ENCODE peak calls at places on chromosomes 12 and 14, in six cellular contexts. Y is heart right ventricle, D is brain microvascular endothelial cell, W is OCI-LY7, O is HepG2, F is IMR-90. A is an unnamed sample.

GRCh38 chr12:122022393-122023338 is 982 bp downstream of the BCL7A start:
- DNase-seq in Y (no peak), W (peak), F (no peak), O (no peak), D (no peak), A (no peak)

GRCh38 chr12:106584104-106585064 is 1.6 kb downstream of the RFX4 start:
- DNase-seq in W (no peak), D (no peak), O (no peak), Y (no peak), F (no peak), A (no peak)

GRCh38 chr12:28209782-28210181 is 19.5 kb downstream of the CCDC91 start:
- DNase-seq in D (no peak), Y (no peak), O (no peak), W (peak), F (no peak), A (no peak)

GRCh38 chr14:83706555-83706954 is 1823.4 kb upstream of the FLRT2 start:
- DNase-seq in O (no peak), W (no peak), Y (no peak), D (no peak), F (peak), A (no peak)

GRCh38 chr12:47868552-47869031 is 36.2 kb downstream of the VDR start:
- DNase-seq in F (no peak), W (peak), D (no peak), Y (no peak), O (no peak), A (no peak)

GRCh38 chr12:27112891-27113290 is 30.5 kb upstream of the C12orf71 start:
- DNase-seq in Y (no peak), D (no peak), O (no peak), F (no peak), W (no peak), A (no peak)

GRCh38 chr14:69183735-69184134 is 7.6 kb upstream of the EXD2 start:
- DNase-seq in O (peak), W (no peak), Y (no peak), D (peak), F (peak), A (peak)

GRCh38 chr14:67396381-67396965 is 15.5 kb downstream of the PLEK2 start:
- DNase-seq in D (no peak), O (no peak), Y (no peak), W (no peak), F (peak), A (peak)

GRCh38 chr12:113247123-113248045 is 26.1 kb downstream of the TPCN1 start:
- DNase-seq in F (peak), W (no peak), O (no peak), D (peak), Y (peak), A (peak)

GRCh38 chr12:15729097-15729496 is 60.1 kb downstream of the EPS8 start:
- DNase-seq in F (no peak), Y (no peak), D (no peak), O (no peak), W (no peak), A (no peak)

GRCh38 chr12:49097381-49097780 is 2.8 kb upstream of the DHH start:
- DNase-seq in D (no peak), Y (no peak), O (no peak), F (no peak), W (no peak), A (no peak)

GRCh38 chr14:54672688-54673087 is 105.8 kb downstream of the SAMD4A start:
- DNase-seq in O (no peak), Y (no peak), W (no peak), F (no peak), D (no peak), A (no peak)

GRCh38 chr12:93766802-93767523 is 89.8 kb downstream of the CRADD start:
- DNase-seq in F (peak), W (no peak), Y (no peak), D (peak), O (no peak), A (peak)

GRCh38 chr14:79395061-79395460 is 816.2 kb downstream of the DIO2 start:
- DNase-seq in D (peak), O (no peak), Y (no peak), W (no peak), F (peak), A (peak)

GRCh38 chr14:92955381-92955780 is 32.4 kb downstream of the CHGA start:
- DNase-seq in O (no peak), Y (no peak), F (no peak), D (no peak), W (no peak), A (no peak)

GRCh38 chr12:19192709-19193108 is 63.2 kb downstream of the PLEKHA5 start:
- DNase-seq in Y (no peak), W (no peak), F (no peak), D (no peak), O (no peak), A (peak)

GRCh38 chr12:73110816-73111215 is 838.6 kb downstream of the TRHDE start:
- DNase-seq in D (no peak), Y (no peak), F (no peak), W (no peak), O (no peak), A (no peak)

GRCh38 chr12:19018302-19018980 is 111.1 kb upstream of the PLEKHA5 start:
- DNase-seq in F (peak), D (peak), W (no peak), Y (no peak), O (no peak), A (peak)

GRCh38 chr14:88986146-88986841 is 161.8 kb downstream of the TTC8 start:
- DNase-seq in O (no peak), Y (peak), W (no peak), D (peak), F (peak), A (peak)

GRCh38 chr14:70036665-70037064 is 152.1 kb downstream of the SLC8A3 start:
- DNase-seq in F (no peak), O (peak), Y (no peak), D (no peak), W (no peak), A (no peak)

GRCh38 chr14:24058260-24058950 is 6.6 kb downstream of the CARMIL3 start:
- DNase-seq in O (peak), F (peak), W (peak), Y (peak), D (peak), A (peak)

GRCh38 chr14:35814371-35815005 is 5.4 kb upstream of the RALGAPA1 start:
- DNase-seq in W (peak), Y (peak), D (peak), O (peak), F (peak), A (peak)

GRCh38 chr12:47901285-47902093 is 3.3 kb downstream of the VDR start:
- DNase-seq in O (no peak), D (no peak), Y (no peak), F (no peak), W (no peak), A (no peak)

GRCh38 chr12:49972122-49972521 is 625 bp upstream of the AQP6 start:
- DNase-seq in Y (no peak), W (no peak), D (no peak), O (no peak), F (no peak), A (no peak)

GRCh38 chr12:116882742-116883141 is 1.5 kb upstream of the HRK start:
- DNase-seq in D (peak), F (peak), Y (no peak), O (no peak), W (peak), A (peak)

GRCh38 chr14:64504310-64504896 is at the start of gene ZBTB1:
- DNase-seq in D (peak), O (peak), F (peak), W (peak), Y (peak), A (peak)

GRCh38 chr12:91529829-91530228 is 347.2 kb upstream of the DCN start:
- DNase-seq in O (no peak), D (peak), W (no peak), Y (no peak), F (no peak), A (no peak)

DNA sequence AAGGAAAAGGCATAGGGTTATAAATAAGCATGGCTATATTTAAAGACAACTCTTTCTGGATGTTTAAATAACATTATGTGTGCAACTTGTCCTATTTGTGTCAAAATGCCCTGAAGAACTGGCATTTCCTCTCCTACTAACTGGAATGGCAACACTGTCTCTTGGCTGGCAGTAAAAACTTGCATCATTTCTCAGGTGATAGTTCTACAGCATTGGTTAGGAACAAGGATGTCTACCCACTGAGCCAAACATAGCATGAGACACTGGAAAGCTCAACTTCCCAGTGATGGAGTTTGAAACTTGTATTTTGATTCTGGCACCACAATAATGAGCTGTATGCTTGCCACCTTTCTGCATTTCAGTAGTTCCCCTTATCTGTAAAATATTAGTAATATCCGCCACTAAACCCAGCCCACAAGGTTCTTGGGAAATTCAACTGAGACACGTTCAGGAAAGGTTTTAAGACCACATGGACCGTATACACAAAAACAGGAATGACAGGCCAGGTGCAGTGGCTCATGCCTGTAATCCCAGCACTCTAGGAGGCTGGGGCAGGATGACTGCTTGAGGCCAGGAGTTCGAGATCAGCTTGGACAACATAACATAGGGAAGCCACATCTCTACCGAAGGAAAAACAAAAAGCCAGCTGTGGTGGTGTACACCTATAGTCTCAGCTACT is 5.1 kb downstream of the SLC38A2 start:
- DNase-seq in F (no peak), Y (no peak), W (no peak), O (no peak), D (no peak), A (peak)
- H3K4me3 ChIP-seq in F (peak), Y (peak), W (no peak), O (peak), D (peak), A (peak)

GRCh38 chr14:80956922-80957321 is 1.5 kb downstream of the TSHR start:
- DNase-seq in Y (no peak), F (no peak), O (no peak), D (no peak), W (peak), A (no peak)

GRCh38 chr14:80955434-80955939 is at the start of gene TSHR:
- DNase-seq in D (no peak), W (peak), Y (no peak), F (no peak), O (no peak), A (peak)

GRCh38 chr14:80956105-80956504 is 684 bp downstream of the TSHR start:
- DNase-seq in O (no peak), W (peak), D (no peak), Y (no peak), F (no peak), A (no peak)

GRCh38 chr14:80959448-80960006 is 4.1 kb downstream of the TSHR start:
- DNase-seq in F (no peak), Y (no peak), W (peak), O (no peak), D (no peak), A (peak)

DNA sequence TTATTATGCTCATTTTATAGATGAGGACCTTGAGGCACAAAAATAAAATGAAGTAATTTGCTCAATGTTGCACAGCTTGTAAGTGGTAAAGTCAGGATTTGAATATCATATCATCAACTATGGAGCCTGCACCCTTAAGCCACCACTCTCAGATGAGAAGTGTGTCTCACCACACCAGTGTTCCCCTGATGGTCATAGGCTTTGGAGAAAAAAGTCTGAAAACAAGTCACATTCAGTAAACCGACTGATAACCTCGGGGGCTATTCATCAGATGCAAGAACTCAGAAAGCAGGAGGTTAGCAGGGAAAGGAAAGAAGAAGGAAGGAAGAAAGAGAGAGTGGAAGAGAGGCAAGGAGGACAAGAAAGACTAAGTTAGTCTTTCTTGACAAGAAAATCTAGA is 2.8 kb downstream of the TSHR start:
- DNase-seq in F (no peak), D (no peak), O (no peak), W (peak), Y (no peak), A (no peak)
- H3K4me3 ChIP-seq in F (no peak), D (no peak), O (no peak), W (peak), Y (no peak), A (no peak)

GRCh38 chr14:52845079-52845478 is 53.7 kb upstream of the GNPNAT1 start:
- DNase-seq in F (no peak), Y (no peak), W (no peak), O (no peak), D (no peak), A (peak)

GRCh38 chr14:52840916-52841315 is 49.5 kb upstream of the GNPNAT1 start:
- DNase-seq in D (peak), Y (no peak), O (no peak), F (peak), W (no peak), A (peak)

GRCh38 chr14:52848626-52849025 is 57.2 kb upstream of the GNPNAT1 start:
- DNase-seq in Y (no peak), F (no peak), D (no peak), W (no peak), O (no peak), A (peak)

GRCh38 chr14:52844262-52845060 is 53.1 kb upstream of the GNPNAT1 start:
- DNase-seq in W (no peak), D (no peak), F (no peak), Y (peak), O (peak), A (peak)
- H3K4me3 ChIP-seq in W (no peak), D (no peak), F (no peak), Y (no peak), O (peak), A (no peak)

GRCh38 chr12:4307593-4308333 is 13.2 kb upstream of the TIGAR start:
- DNase-seq in O (peak), D (peak), F (peak), Y (peak), W (peak), A (peak)
- H3K4me3 ChIP-seq in O (peak), D (peak), F (no peak), Y (peak), W (no peak), A (peak)

A was measured in fibroblast of villous mesenchyme.